ENCODE peak calls at places on chromosome 7, in nine cellular contexts. N is NCI-H1105; M is CD8-positive, alpha-beta memory T cell; V is germinal center; E is vagina; G is activated T-helper 1 cell treated with Interleukin-2 at 50 U/mL for 16 hours; U is lower leg skin; T is AG09319; W is SW 1271. Z is an unnamed sample.

GRCh38 chr7:108189733-108190388 is 59.7 kb upstream of the LAMB4 start:
- DNase-seq in T (no peak), V (no peak), N (no peak), E (no peak), U (no peak), W (no peak), G (no peak), M (no peak), Z (no peak)

GRCh38 chr7:113279256-113279655 is 160.9 kb upstream of the SMIM30 start:
- DNase-seq in W (no peak), M (no peak), G (no peak), E (no peak), N (no peak), V (no peak), T (no peak), U (no peak), Z (no peak)

GRCh38 chr7:121994625-121995410 is 121.9 kb downstream of the PTPRZ1 start:
- DNase-seq in N (peak), M (no peak), V (peak), U (peak), W (peak), T (peak), E (no peak), G (no peak), Z (peak)

GRCh38 chr7:99709838-99710541 is 25.0 kb downstream of the CYP3A7 start:
- DNase-seq in W (no peak), E (no peak), U (no peak), G (no peak), T (no peak), M (no peak), V (no peak), N (no peak), Z (no peak)

GRCh38 chr7:33868151-33868550 is 37.2 kb upstream of the BMPER start:
- DNase-seq in N (no peak), E (no peak), T (no peak), U (no peak), V (no peak), M (no peak), G (no peak), W (no peak), Z (no peak)

GRCh38 chr7:137774793-137775201 is 72.0 kb downstream of the DGKI start:
- DNase-seq in T (no peak), M (no peak), U (no peak), W (no peak), N (no peak), E (no peak), G (no peak), V (no peak), Z (no peak)

GRCh38 chr7:30348083-30348560 is 63.7 kb downstream of the ZNRF2 start:
- DNase-seq in M (peak), U (peak), V (no peak), T (peak), W (peak), G (peak), N (no peak), E (no peak), Z (no peak)

GRCh38 chr7:2709553-2710165 is 21.7 kb downstream of the AMZ1 start:
- DNase-seq in G (peak), V (peak), N (no peak), W (peak), U (peak), M (peak), E (no peak), T (no peak), Z (peak)

GRCh38 chr7:111561909-111562732 is at the start of gene IMMP2L:
- DNase-seq in M (peak), U (peak), T (peak), V (peak), N (peak), G (peak), W (peak), E (no peak), Z (peak)

GRCh38 chr7:4745971-4746919 is 29.2 kb upstream of the AP5Z1 start:
- DNase-seq in V (peak), G (no peak), W (peak), N (no peak), M (no peak), U (no peak), E (no peak), T (peak), Z (no peak)

GRCh38 chr7:137804819-137805218 is 42.0 kb downstream of the DGKI start:
- DNase-seq in M (no peak), V (no peak), W (no peak), E (no peak), N (peak), U (no peak), G (no peak), T (no peak), Z (no peak)

Z was measured in cerebellum.